ENCODE peak calls at places on chromosomes 3 and 15, in four cellular contexts. One of them, this sample, is unnamed.

GRCh38 chr15:67303490-67304363 is 49.1 kb downstream of the IQCH start:
- DNase-seq in stomach: no peak
- DNase-seq in transverse colon: peak
- DNase-seq in HepG2: peak
- DNase-seq in this sample: no peak

GRCh38 chr3:12679468-12679867 is 15.6 kb upstream of the RAF1 start:
- DNase-seq in stomach: no peak
- DNase-seq in transverse colon: no peak
- DNase-seq in HepG2: peak
- DNase-seq in this sample: no peak

GRCh38 chr15:23877502-23878412 is 190.7 kb upstream of the NDN start:
- DNase-seq in stomach: peak
- DNase-seq in transverse colon: peak
- DNase-seq in HepG2: peak
- DNase-seq in this sample: no peak

GRCh38 chr3:46989146-46989810 is 9.8 kb downstream of the NBEAL2 start:
- DNase-seq in stomach: no peak
- DNase-seq in transverse colon: no peak
- DNase-seq in HepG2: no peak
- DNase-seq in this sample: no peak

GRCh38 chr3:176190755-176191154 is 1006.5 kb downstream of the TBL1XR1 start:
- DNase-seq in stomach: no peak
- DNase-seq in transverse colon: no peak
- DNase-seq in HepG2: no peak
- DNase-seq in this sample: no peak

GRCh38 chr3:99532246-99532645 is 106.1 kb upstream of the COL8A1 start:
- DNase-seq in stomach: peak
- DNase-seq in transverse colon: peak
- DNase-seq in HepG2: peak
- DNase-seq in this sample: no peak

GRCh38 chr3:38108649-38109579 is 28.0 kb downstream of the ACAA1 start:
- DNase-seq in stomach: peak
- DNase-seq in transverse colon: no peak
- DNase-seq in HepG2: no peak
- DNase-seq in this sample: no peak

GRCh38 chr3:183591881-183592521 is 36.5 kb upstream of the KLHL6 start:
- DNase-seq in stomach: no peak
- DNase-seq in transverse colon: no peak
- DNase-seq in HepG2: no peak
- DNase-seq in this sample: no peak

GRCh38 chr3:10703875-10704274 is 112.2 kb upstream of the SLC6A11 start:
- DNase-seq in stomach: no peak
- DNase-seq in transverse colon: no peak
- DNase-seq in HepG2: no peak
- DNase-seq in this sample: no peak

GRCh38 chr15:95141486-95141885 is 910.1 kb downstream of the MCTP2 start:
- DNase-seq in stomach: no peak
- DNase-seq in transverse colon: no peak
- DNase-seq in HepG2: no peak
- DNase-seq in this sample: no peak

GRCh38 chr3:45567730-45568172 is 26.8 kb upstream of the LIMD1 start:
- DNase-seq in stomach: no peak
- DNase-seq in transverse colon: peak
- DNase-seq in HepG2: no peak
- DNase-seq in this sample: no peak

GRCh38 chr15:48643776-48644497 is 1.6 kb downstream of the FBN1 start:
- DNase-seq in stomach: no peak
- DNase-seq in transverse colon: no peak
- DNase-seq in HepG2: no peak
- DNase-seq in this sample: no peak

GRCh38 chr15:68420186-68420684 is 11.7 kb downstream of the ITGA11 start:
- DNase-seq in stomach: no peak
- DNase-seq in transverse colon: no peak
- DNase-seq in HepG2: peak
- DNase-seq in this sample: peak

GRCh38 chr3:116051040-116051439 is 394.2 kb downstream of the LSAMP start:
- DNase-seq in stomach: no peak
- DNase-seq in transverse colon: no peak
- DNase-seq in HepG2: no peak
- DNase-seq in this sample: no peak

DNA sequence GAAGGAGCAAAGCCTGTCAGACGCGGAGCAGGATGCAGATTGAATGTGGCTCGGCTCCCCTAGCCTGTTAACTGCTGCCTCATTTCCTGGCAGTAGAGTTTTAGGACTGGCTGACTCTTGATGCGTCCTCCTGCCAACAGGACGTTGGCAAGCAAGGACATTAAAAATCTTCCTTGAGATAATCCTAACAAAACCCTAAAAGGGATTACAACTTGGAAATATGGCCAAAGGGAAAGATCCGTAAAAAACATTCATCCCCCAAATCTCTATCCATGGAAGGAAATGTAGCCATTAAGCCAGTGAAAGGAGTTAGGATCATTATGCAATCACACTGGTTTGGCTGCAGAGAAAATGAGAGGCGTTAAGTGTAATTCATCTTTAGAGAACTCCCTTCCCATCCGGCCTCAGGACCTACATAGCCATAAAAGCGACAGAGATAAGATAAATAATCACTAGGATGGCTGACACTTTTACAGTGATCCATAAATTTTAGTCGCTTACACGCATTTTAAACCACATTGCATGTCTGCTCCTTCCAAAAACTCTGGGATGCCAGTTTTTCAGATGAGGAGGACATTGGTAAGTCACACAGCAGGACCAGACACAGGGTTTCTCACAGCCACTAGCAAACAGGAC is 44.5 kb upstream of the C3orf80 start:
- DNase-seq in stomach: no peak
- DNase-seq in transverse colon: no peak
- DNase-seq in HepG2: no peak
- DNase-seq in this sample: peak
- TF ChIP-seq EP300 in stomach: no peak
- TF ChIP-seq EP300 in transverse colon: peak
- TF ChIP-seq EP300 in HepG2: no peak
- TF ChIP-seq EP300 in this sample: no peak

DNA sequence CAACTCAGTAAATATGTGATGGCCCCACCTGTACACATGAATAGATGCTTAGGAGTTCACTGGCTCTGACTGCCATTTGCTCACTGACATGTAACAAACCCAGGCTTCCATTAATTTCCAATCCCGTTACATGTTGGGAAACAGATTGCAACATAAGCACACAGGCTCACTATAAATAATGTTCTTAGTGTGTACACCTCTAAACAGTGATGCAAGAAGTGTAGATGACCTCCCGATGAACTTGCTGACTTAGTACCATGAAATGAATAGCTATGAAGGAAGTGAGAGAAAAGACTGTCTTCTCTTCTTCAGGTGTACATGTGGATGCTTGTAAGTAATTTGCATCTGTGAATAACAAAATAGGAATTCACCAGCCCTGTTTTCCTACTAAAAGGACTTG is 21.4 kb upstream of the FSIP1 start:
- DNase-seq in stomach: no peak
- DNase-seq in transverse colon: no peak
- DNase-seq in HepG2: peak
- DNase-seq in this sample: no peak
- TF ChIP-seq EP300 in stomach: no peak
- TF ChIP-seq EP300 in transverse colon: no peak
- TF ChIP-seq EP300 in HepG2: no peak
- TF ChIP-seq EP300 in this sample: no peak

GRCh38 chr3:127483902-127484591 is 106.5 kb downstream of the TPRA1 start:
- DNase-seq in stomach: peak
- DNase-seq in transverse colon: no peak
- DNase-seq in HepG2: no peak
- DNase-seq in this sample: no peak
- TF ChIP-seq EP300 in stomach: no peak
- TF ChIP-seq EP300 in transverse colon: no peak
- TF ChIP-seq EP300 in HepG2: no peak
- TF ChIP-seq EP300 in this sample: no peak

GRCh38 chr3:39962566-39962965 is 153.2 kb downstream of the MYRIP start:
- DNase-seq in stomach: no peak
- DNase-seq in transverse colon: no peak
- DNase-seq in HepG2: no peak
- DNase-seq in this sample: no peak

GRCh38 chr3:39965461-39965860 is 156.1 kb downstream of the MYRIP start:
- DNase-seq in stomach: no peak
- DNase-seq in transverse colon: no peak
- DNase-seq in HepG2: no peak
- DNase-seq in this sample: no peak

GRCh38 chr3:39965997-39966396 is 156.6 kb downstream of the MYRIP start:
- DNase-seq in stomach: no peak
- DNase-seq in transverse colon: no peak
- DNase-seq in HepG2: no peak
- DNase-seq in this sample: no peak

GRCh38 chr3:39961404-39961693 is 151.9 kb downstream of the MYRIP start:
- DNase-seq in stomach: no peak
- DNase-seq in transverse colon: no peak
- DNase-seq in HepG2: no peak
- DNase-seq in this sample: no peak

DNA sequence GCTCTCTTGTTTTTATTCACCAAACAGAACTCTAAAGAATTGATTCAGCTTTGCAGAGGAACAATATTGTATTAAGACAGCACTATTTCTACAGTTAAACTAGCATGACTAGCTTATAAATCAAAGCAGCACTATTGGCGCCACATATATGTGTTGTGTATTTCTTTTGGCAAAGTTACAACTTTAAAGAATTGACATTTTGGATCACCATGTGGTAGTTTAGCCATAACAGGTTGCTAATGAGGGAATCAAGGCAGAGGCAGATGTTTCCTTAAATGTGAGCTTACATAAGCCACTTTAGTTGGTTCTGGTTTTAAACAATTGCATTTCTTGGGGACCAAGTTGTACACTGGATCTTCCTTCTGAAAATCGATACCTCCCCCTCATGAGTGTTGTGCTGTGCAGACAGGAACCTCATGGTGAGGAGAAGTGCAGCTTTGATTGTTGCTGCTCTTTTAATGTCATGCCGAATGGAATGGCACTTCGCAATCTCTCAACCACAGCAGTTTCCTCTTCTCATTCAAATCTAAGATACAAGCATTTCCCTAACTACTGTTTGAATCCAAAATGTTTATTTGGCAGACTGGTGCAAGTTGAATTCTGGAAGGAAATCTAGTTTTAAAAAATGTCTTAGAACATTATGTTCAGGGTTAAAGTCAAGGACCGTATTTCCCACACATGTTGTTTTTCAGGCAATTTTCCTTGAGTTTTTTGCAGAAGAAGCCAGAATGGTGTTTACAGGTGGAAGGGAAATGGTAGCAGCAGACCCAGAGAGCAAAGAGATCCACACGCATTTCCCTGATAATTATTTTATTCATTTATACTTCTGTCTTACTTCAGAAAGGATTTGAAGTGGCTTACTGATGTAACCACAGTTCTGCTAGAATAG is 151.3 kb downstream of the MYRIP start:
- DNase-seq in stomach: no peak
- DNase-seq in transverse colon: no peak
- DNase-seq in HepG2: no peak
- DNase-seq in this sample: no peak
- TF ChIP-seq EP300 in stomach: no peak
- TF ChIP-seq EP300 in transverse colon: no peak
- TF ChIP-seq EP300 in HepG2: no peak
- TF ChIP-seq EP300 in this sample: no peak

GRCh38 chr3:141992512-141992911 is 116.1 kb downstream of the ATP1B3 start:
- DNase-seq in stomach: no peak
- DNase-seq in transverse colon: no peak
- DNase-seq in HepG2: no peak
- DNase-seq in this sample: no peak
- TF ChIP-seq EP300 in stomach: no peak
- TF ChIP-seq EP300 in transverse colon: no peak
- TF ChIP-seq EP300 in HepG2: no peak
- TF ChIP-seq EP300 in this sample: no peak

DNA sequence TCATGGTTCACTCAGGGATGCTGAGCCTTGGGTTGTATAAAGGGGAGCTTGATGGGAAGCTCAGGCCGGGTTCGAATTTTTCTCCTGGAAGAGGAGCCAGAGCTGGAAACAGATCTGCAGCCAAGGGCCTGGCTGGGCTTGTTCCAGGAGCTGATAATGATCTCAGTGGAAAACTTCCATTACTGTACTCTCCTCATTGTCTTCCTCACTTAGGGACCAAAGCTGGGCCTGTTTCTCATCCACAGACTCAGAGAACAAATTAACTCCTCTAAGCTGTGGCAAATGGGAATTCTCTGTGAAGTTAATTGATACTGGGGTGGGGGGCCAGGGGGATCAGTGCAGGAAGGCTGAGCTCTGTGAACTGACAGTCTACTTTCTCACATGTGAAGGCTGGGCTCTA is 92.0 kb downstream of the PRICKLE2 start:
- DNase-seq in stomach: no peak
- DNase-seq in transverse colon: no peak
- DNase-seq in HepG2: no peak
- DNase-seq in this sample: no peak
- TF ChIP-seq EP300 in stomach: no peak
- TF ChIP-seq EP300 in transverse colon: no peak
- TF ChIP-seq EP300 in HepG2: no peak
- TF ChIP-seq EP300 in this sample: no peak

GRCh38 chr15:69666441-69666882 is 213.8 kb downstream of the RPLP1 start:
- DNase-seq in stomach: no peak
- DNase-seq in transverse colon: peak
- DNase-seq in HepG2: no peak
- DNase-seq in this sample: no peak

GRCh38 chr15:69663982-69664381 is 211.4 kb downstream of the RPLP1 start:
- DNase-seq in stomach: no peak
- DNase-seq in transverse colon: no peak
- DNase-seq in HepG2: no peak
- DNase-seq in this sample: no peak

GRCh38 chr15:69665641-69666091 is 213.0 kb downstream of the RPLP1 start:
- DNase-seq in stomach: no peak
- DNase-seq in transverse colon: no peak
- DNase-seq in HepG2: no peak
- DNase-seq in this sample: no peak

GRCh38 chr15:69663441-69663840 is 210.8 kb downstream of the RPLP1 start:
- DNase-seq in stomach: no peak
- DNase-seq in transverse colon: no peak
- DNase-seq in HepG2: no peak
- DNase-seq in this sample: no peak

DNA sequence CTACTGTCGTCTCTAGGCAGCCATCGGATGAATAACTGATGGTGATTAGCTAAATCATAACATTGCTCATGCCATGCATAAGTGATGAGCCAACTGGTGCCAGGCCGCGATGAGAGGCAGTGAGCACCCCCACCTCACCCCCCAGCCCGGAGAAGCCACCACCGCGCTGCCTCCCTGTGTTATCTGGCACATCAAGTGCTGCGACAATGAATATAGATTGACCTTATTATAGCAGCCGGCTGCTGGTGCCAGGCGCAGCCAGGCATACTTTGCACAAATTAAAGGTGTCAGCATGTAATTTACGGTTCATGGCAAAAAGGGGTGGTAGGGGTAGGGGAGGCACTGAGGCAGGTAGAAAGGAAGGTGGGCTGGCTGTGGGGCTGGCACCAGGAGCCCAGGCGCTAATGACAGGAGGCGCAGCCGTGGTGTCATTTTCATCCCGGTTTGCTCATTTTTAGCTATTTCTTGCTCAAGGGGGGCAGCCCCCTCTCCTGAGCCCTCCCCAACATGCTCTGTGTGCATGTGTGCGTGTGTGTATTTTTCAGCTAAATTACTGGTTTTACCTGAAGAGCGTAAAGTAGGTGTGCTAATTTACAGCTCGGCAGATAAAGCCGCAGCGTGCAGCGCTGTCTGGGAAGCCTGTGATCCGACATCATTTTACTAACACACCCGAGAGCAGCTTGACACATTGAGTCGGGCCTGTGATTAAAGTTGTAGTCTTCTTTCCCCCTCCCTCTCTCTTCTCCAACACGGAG is 212.1 kb downstream of the RPLP1 start:
- DNase-seq in stomach: no peak
- DNase-seq in transverse colon: no peak
- DNase-seq in HepG2: no peak
- DNase-seq in this sample: no peak
- TF ChIP-seq EP300 in stomach: no peak
- TF ChIP-seq EP300 in transverse colon: no peak
- TF ChIP-seq EP300 in HepG2: no peak
- TF ChIP-seq EP300 in this sample: no peak

This sample was measured in esophagus muscularis mucosa.